ENCODE peak calls at places on chromosomes 5 and 9, in six cellular contexts. Z is IMR-90; X is effector memory CD4-positive, alpha-beta T cell; M is Jurkat, Clone E6-1; A is fibroblast of lung; C is body of pancreas. R is an unnamed sample.

GRCh38 chr9:110575952-110576351 is 3.6 kb downstream of the SVEP1 start:
- DNase-seq in Z (no peak), X (no peak), M (no peak), A (no peak), C (no peak), R (no peak)

GRCh38 chr5:176406436-176407052 is 9.8 kb downstream of the CLTB start:
- DNase-seq in Z (no peak), X (no peak), M (no peak), A (no peak), C (no peak), R (no peak)

GRCh38 chr5:170226661-170227060 is 6.1 kb upstream of the C5orf58 start:
- DNase-seq in Z (no peak), X (no peak), M (no peak), A (no peak), C (no peak), R (no peak)

GRCh38 chr5:52837591-52838001 is 49.9 kb downstream of the ITGA1 start:
- DNase-seq in Z (peak), X (no peak), M (no peak), A (peak), C (no peak), R (no peak)

GRCh38 chr5:103427326-103427725 is 135.3 kb downstream of the NUDT12 start:
- DNase-seq in Z (no peak), X (no peak), M (no peak), A (no peak), C (no peak), R (no peak)

GRCh38 chr5:150116667-150117395 is 30.5 kb upstream of the CSF1R start:
- DNase-seq in Z (peak), X (no peak), M (no peak), A (no peak), C (no peak), R (no peak)

GRCh38 chr5:164818440-164818839 is 1313.0 kb downstream of the MAT2B start:
- DNase-seq in Z (no peak), X (no peak), M (no peak), A (no peak), C (no peak), R (no peak)

GRCh38 chr9:5478214-5478613 is 27.9 kb downstream of the CD274 start:
- DNase-seq in Z (no peak), X (no peak), M (no peak), A (no peak), C (no peak), R (no peak)

GRCh38 chr5:57751710-57752109 is 269.1 kb upstream of the ACTBL2 start:
- DNase-seq in Z (no peak), X (no peak), M (no peak), A (peak), C (no peak), R (no peak)

GRCh38 chr5:84885479-84886258 is 501.0 kb upstream of the EDIL3 start:
- DNase-seq in Z (peak), X (no peak), M (no peak), A (peak), C (no peak), R (no peak)

GRCh38 chr9:96302021-96302420 is at the start of gene HSD17B3:
- DNase-seq in Z (peak), X (no peak), M (no peak), A (no peak), C (no peak), R (no peak)

GRCh38 chr9:115694014-115694413 is 459.6 kb upstream of the PAPPA start:
- DNase-seq in Z (peak), X (no peak), M (peak), A (peak), C (peak), R (peak)

GRCh38 chr5:103041071-103041676 is 78.8 kb downstream of the GIN1 start:
- DNase-seq in Z (peak), X (no peak), M (peak), A (peak), C (no peak), R (no peak)

GRCh38 chr9:10396641-10397040 is 216.2 kb downstream of the PTPRD start:
- DNase-seq in Z (no peak), X (no peak), M (no peak), A (no peak), C (no peak), R (no peak)

GRCh38 chr9:882416-882931 is 41.0 kb downstream of the DMRT1 start:
- DNase-seq in Z (no peak), X (no peak), M (peak), A (no peak), C (no peak), R (no peak)

GRCh38 chr9:104773118-104773517 is 9.2 kb downstream of the NIPSNAP3B start:
- DNase-seq in Z (no peak), X (no peak), M (no peak), A (no peak), C (no peak), R (no peak)

GRCh38 chr5:66207800-66208561 is 63.9 kb downstream of the SREK1 start:
- DNase-seq in Z (no peak), X (no peak), M (no peak), A (no peak), C (no peak), R (no peak)

GRCh38 chr5:54251981-54252380 is 58.4 kb downstream of the ARL15 start:
- DNase-seq in Z (peak), X (no peak), M (no peak), A (no peak), C (no peak), R (no peak)

GRCh38 chr9:5639816-5640215 is 10.9 kb downstream of the RIC1 start:
- DNase-seq in Z (no peak), X (no peak), M (no peak), A (no peak), C (no peak), R (no peak)

GRCh38 chr9:81239388-81239787 is 450.0 kb downstream of the TLE1 start:
- DNase-seq in Z (no peak), X (no peak), M (no peak), A (no peak), C (no peak), R (no peak)

GRCh38 chr9:118189615-118190014 is 485.4 kb downstream of the TLR4 start:
- DNase-seq in Z (no peak), X (no peak), M (no peak), A (no peak), C (no peak), R (no peak)

GRCh38 chr9:128902351-128903078 is 18.3 kb upstream of the PHYHD1 start:
- DNase-seq in Z (no peak), X (peak), M (peak), A (no peak), C (peak), R (no peak)

GRCh38 chr5:138824516-138824915 is 50.6 kb downstream of the LRRTM2 start:
- DNase-seq in Z (peak), X (no peak), M (no peak), A (no peak), C (no peak), R (no peak)

GRCh38 chr9:129111762-129112151 is 542 bp downstream of the PTPA start:
- DNase-seq in Z (peak), X (no peak), M (peak), A (peak), C (peak), R (peak)

GRCh38 chr5:76556511-76557221 is 66.5 kb downstream of the F2RL2 start:
- DNase-seq in Z (no peak), X (no peak), M (no peak), A (no peak), C (no peak), R (no peak)

GRCh38 chr5:102811962-102812361 is 56.9 kb downstream of the PAM start:
- DNase-seq in Z (peak), X (no peak), M (no peak), A (peak), C (no peak), R (peak)

GRCh38 chr5:43231977-43232376 is 40.0 kb downstream of the NIM1K start:
- DNase-seq in Z (no peak), X (no peak), M (no peak), A (peak), C (peak), R (no peak)

GRCh38 chr9:129482521-129483466 is 138.1 kb downstream of the C9orf50 start:
- DNase-seq in Z (peak), X (no peak), M (no peak), A (peak), C (peak), R (peak)

GRCh38 chr9:16625106-16625505 is 245.4 kb downstream of the BNC2 start:
- DNase-seq in Z (no peak), X (no peak), M (no peak), A (no peak), C (no peak), R (no peak)

GRCh38 chr9:127154390-127155191 is 32.2 kb upstream of the ANGPTL2 start:
- DNase-seq in Z (peak), X (no peak), M (peak), A (peak), C (no peak), R (peak)

GRCh38 chr5:28390341-28390740 is 1352.0 kb upstream of the CDH9 start:
- DNase-seq in Z (no peak), X (no peak), M (no peak), A (no peak), C (no peak), R (no peak)

GRCh38 chr5:154627711-154628678 is 127.2 kb upstream of the LARP1 start:
- DNase-seq in Z (no peak), X (no peak), M (no peak), A (peak), C (no peak), R (no peak)

GRCh38 chr5:136981936-136982335 is 517.2 kb downstream of the SPOCK1 start:
- DNase-seq in Z (no peak), X (no peak), M (no peak), A (no peak), C (no peak), R (no peak)

GRCh38 chr5:1855573-1855972 is 27.2 kb downstream of the IRX4 start:
- DNase-seq in Z (no peak), X (no peak), M (no peak), A (no peak), C (no peak), R (no peak)

DNA sequence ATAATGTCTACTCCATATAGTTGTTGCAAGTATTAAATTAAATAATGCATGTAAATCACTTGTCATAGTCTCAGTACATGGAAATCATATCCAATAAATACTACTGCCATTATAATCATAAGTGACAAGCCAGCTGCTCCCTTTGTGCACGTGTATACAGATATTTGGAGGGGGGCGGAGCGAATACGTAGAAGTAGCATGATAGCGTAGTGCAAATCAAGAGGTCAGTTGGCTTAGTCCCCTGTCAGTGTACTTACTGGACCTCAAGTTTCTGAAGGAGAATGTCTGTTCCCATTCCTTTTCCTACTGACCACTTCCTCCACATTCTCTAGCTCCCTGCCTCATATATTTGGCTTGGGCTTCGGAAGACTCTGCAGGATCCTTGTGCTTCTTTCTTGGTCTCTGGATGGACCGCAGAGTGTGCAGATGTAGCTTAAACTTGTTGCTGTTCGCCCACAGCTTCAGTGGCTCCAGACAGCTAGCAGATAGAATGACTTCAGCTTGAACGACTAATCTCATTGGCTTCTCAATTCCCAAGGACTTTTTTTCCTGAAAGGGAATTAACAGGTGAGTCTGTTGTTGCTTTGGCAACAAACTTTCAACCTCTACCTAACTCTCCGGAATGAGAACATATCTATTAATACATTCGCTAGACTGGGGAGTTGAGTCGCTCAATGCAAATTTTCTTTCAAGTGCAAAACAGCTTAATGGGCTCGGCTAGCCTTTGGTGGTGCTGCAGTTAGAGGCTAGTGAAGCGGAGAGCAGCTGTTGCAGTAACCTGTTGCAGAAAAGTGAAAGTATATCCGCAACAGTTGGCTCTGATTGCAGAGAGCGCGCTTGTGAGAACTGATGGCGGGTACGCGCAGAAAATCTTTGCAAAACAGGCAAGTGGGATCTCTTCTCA is at the start of gene PCDHB1:
- DNase-seq in Z (no peak), X (no peak), M (no peak), A (no peak), C (peak), R (no peak)
- H3K4me3 ChIP-seq in Z (peak), X (no peak), M (no peak), A (peak), C (peak), R (peak)

GRCh38 chr5:173626501-173626812 is 10.0 kb upstream of the BOD1 start:
- DNase-seq in Z (no peak), X (no peak), M (no peak), A (no peak), C (no peak), R (no peak)
- H3K4me3 ChIP-seq in Z (no peak), X (no peak), M (no peak), A (no peak), C (no peak), R (no peak)

DNA sequence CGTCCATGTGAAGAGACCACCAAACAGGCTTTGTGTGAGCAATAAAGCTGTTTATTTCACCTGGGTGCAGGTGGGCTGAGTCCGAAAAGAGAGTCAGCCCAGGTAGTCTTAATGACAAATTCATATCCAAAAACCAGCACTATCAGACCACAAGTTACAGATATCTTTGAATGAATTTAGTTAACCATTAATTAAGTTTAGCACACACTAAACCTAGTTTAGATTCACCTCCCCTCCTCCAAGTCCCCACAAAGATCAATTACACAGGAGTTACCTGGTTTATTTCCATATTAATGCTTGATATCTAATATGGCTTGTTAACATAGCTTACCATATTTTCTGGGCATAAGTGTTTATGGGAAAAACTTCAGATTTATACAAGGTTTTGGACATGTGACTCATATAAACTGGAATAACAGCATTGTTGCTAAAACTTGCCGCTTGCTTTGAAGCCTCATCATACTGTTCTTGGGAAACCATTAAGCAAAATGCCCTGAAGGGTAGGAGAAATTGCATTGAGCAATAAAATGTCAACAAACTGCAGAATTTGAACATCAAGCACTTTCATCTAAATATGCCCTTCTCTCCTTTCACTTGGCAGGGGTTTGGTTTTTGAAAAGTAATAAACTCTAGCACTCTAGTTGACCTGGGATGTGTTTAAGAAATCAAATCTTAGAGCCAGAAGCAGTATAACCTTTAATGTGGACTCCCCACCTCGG is 166.9 kb downstream of the SNCAIP start:
- DNase-seq in Z (peak), X (no peak), M (no peak), A (peak), C (no peak), R (peak)
- H3K4me3 ChIP-seq in Z (no peak), X (no peak), M (no peak), A (no peak), C (no peak), R (no peak)

DNA sequence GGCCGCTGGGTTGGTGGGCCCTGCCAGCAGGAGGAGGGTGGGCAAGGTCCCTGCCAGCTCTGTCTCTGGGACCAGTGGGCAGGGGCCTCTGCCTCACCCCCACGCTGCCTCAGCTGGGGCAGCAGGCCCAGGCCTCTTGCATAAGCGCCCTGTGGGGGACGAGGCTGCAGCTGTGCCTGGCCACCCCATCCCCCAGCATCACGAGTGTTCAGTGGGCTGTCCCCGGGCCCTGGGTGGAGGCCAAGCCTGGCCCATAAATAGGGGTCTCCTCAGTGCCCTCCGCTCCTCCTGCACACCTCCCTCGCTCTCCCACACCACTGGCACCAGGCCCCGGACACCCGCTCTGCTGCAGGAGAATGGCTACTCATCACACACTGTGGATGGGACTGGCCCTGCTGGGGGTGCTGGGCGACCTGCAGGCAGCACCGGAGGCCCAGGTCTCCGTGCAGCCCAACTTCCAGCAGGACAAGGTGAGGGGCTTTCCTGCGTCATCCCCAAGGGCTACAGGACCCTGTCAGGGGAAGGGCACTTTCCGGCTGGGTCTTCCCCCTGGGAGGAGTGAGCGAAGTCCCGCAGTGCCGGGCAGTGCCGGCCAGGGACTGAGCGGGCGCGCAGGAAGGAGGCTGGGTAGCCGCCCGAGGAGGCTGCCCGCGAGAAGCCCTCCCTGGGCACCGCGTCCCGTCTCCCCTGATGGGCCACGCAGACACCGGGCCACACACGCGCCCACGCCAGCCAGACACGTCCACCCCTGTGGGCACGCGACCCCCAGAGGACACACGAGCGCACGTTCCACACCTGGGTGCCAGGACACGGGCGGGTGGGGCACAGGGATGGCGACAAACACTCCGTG is at the start of gene PTGDS:
- DNase-seq in Z (peak), X (no peak), M (no peak), A (peak), C (no peak), R (no peak)
- H3K4me3 ChIP-seq in Z (peak), X (peak), M (no peak), A (peak), C (no peak), R (peak)